ENCODE peak calls at places on chromosomes 11 and 22, in four cellular contexts. X, B, E and F are unnamed samples. For H3K9me3, the result is how much of the 10 kb centered on the place peaks cover.

GRCh38 chr22:43955883-43956286 is 643 bp downstream of the SAMM50 start:
- DNase-seq in E (no peak), B (no peak), X (no peak), F (no peak)

GRCh38 chr11:70912226-70912840 is 340.0 kb downstream of the SHANK2 start:
- DNase-seq in B (no peak), E (no peak), X (peak), F (no peak)

GRCh38 chr22:50513175-50513574 is 5.2 kb downstream of the NCAPH2 start:
- DNase-seq in X (no peak), B (no peak), E (no peak), F (no peak)

GRCh38 chr11:79449040-79449439 is 8.2 kb upstream of the TENM4 start:
- DNase-seq in X (no peak), E (no peak), B (no peak), F (no peak)

GRCh38 chr11:2910401-2910955 is 18.7 kb downstream of the PHLDA2 start:
- DNase-seq in X (no peak), B (no peak), E (no peak), F (no peak)

GRCh38 chr22:36053242-36054147 is 24.9 kb upstream of the RBFOX2 start:
- DNase-seq in E (no peak), X (no peak), B (no peak), F (no peak)

GRCh38 chr11:78061921-78062311 is 1.7 kb upstream of the THRSP start:
- DNase-seq in B (peak), E (no peak), X (no peak), F (no peak)

GRCh38 chr11:120854988-120855387 is 168.9 kb upstream of the TBCEL start:
- DNase-seq in E (no peak), B (peak), X (no peak), F (no peak)

GRCh38 chr11:123590296-123590912 is 64.0 kb downstream of the SCN3B start:
- DNase-seq in B (peak), X (peak), E (peak), F (no peak)

GRCh38 chr22:47854680-47855079 is 1092.2 kb downstream of the TBC1D22A start:
- DNase-seq in B (no peak), E (no peak), X (no peak), F (no peak)

DNA sequence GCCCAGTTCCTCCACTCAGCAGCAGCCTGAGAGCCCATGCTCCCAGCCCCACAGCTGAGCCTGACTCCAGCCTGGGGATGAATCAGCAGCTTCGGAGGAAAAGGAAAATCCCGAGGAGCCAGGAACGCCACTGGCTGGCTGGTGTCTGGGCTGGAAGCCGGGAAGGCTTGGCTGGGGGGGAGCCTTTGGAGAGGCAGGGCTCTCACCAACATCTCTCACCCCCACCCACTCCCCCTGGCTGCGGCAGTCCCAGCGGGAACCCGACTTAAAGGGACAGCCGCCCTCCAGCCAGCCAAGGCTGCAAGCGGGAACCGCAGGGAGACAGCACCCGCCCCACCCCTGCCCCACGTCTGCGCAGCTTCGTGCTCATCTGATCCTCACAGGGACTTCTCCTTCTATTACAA is 28.4 kb downstream of the KIAA0930 start:
- DNase-seq in B (peak), E (peak), X (peak), F (peak)
- TF ChIP-seq CTCF in B (no peak), E (no peak), X (peak), F (no peak)

GRCh38 chr11:20213790-20214189 is 53.5 kb upstream of the DBX1 start:
- DNase-seq in B (no peak), E (no peak), X (no peak), F (no peak)
- H3K27ac ChIP-seq in B (no peak), E (no peak), X (no peak), F (no peak)

GRCh38 chr11:63022422-63022821 is 6.8 kb upstream of the SLC22A8 start:
- DNase-seq in E (no peak), B (no peak), X (no peak), F (no peak)
- H3K9me3 ChIP-seq in E (under half), B (under half), X (under half), F (under half)

GRCh38 chr11:84144531-84144930 is 858.4 kb upstream of the CCDC90B start:
- DNase-seq in E (no peak), B (no peak), X (no peak), F (no peak)

GRCh38 chr11:84142411-84142810 is 856.2 kb upstream of the CCDC90B start:
- DNase-seq in X (no peak), B (no peak), E (no peak), F (no peak)

GRCh38 chr11:84146826-84147225 is 860.7 kb upstream of the CCDC90B start:
- DNase-seq in B (no peak), X (no peak), E (no peak), F (no peak)
- TF ChIP-seq CTCF in B (no peak), X (no peak), E (no peak), F (no peak)

GRCh38 chr11:64604458-64605247 is 13.6 kb downstream of the SLC22A12 start:
- DNase-seq in E (no peak), X (no peak), B (peak), F (no peak)
- H3K27ac ChIP-seq in E (no peak), X (no peak), B (no peak), F (no peak)

GRCh38 chr11:35998651-35999050 is 54.8 kb downstream of the LDLRAD3 start:
- DNase-seq in B (peak), E (no peak), X (no peak), F (no peak)

GRCh38 chr11:36000616-36001190 is 56.8 kb downstream of the LDLRAD3 start:
- DNase-seq in X (no peak), E (no peak), B (peak), F (no peak)

GRCh38 chr11:35997908-35998307 is 54.0 kb downstream of the LDLRAD3 start:
- DNase-seq in B (peak), E (no peak), X (no peak), F (no peak)

GRCh38 chr11:36002796-36003195 is 58.9 kb downstream of the LDLRAD3 start:
- DNase-seq in X (no peak), B (no peak), E (no peak), F (no peak)

GRCh38 chr11:36002196-36002595 is 58.3 kb downstream of the LDLRAD3 start:
- DNase-seq in B (no peak), E (no peak), X (no peak), F (no peak)
- H3K9me3 ChIP-seq in B (under half), E (under half), X (under half), F (under half)

GRCh38 chr11:60840711-60841430 is 1.0 kb upstream of the CCDC86 start:
- DNase-seq in E (no peak), X (peak), B (peak), F (no peak)
- TF ChIP-seq CTCF in E (no peak), X (no peak), B (no peak), F (no peak)